ENCODE peak calls at places on chromosomes 4 and X, in seven cellular contexts. N is fibroblast of the conjunctiva; G is dorsolateral prefrontal cortex; Z is frontal cortex; H is activated naive CD4-positive, alpha-beta T cell; U is head of caudate nucleus; P is DMS 273 treated with DMSO at 0.1 percent for 48 hours. R is an unnamed sample.

GRCh38 chr4:145528601-145529000 is 46.9 kb downstream of the SMAD1 start:
- DNase-seq in P (no peak), U (no peak), G (no peak), H (no peak), Z (no peak), N (no peak), R (no peak)

GRCh38 chr4:159027535-159027934 is 75.3 kb upstream of the RAPGEF2 start:
- DNase-seq in N (no peak), G (no peak), Z (no peak), U (no peak), P (no peak), H (no peak), R (no peak)

GRCh38 chrX:149453911-149454820 is 50.9 kb downstream of the IDS start:
- DNase-seq in U (no peak), H (no peak), N (no peak), P (peak), G (no peak), Z (no peak), R (no peak)

GRCh38 chr4:72974694-72975487 is 94.6 kb downstream of the COX18 start:
- DNase-seq in H (no peak), U (no peak), P (no peak), N (no peak), G (no peak), Z (no peak), R (no peak)

GRCh38 chr4:129278868-129279267 is 182.9 kb downstream of the C4orf33 start:
- DNase-seq in G (no peak), H (no peak), P (no peak), U (no peak), N (no peak), Z (no peak), R (no peak)

GRCh38 chr4:173367285-173367684 is 3.5 kb upstream of the SAP30 start:
- DNase-seq in U (no peak), Z (no peak), P (no peak), H (no peak), G (no peak), N (no peak), R (no peak)

GRCh38 chr4:147709999-147710398 is 21.9 kb upstream of the ARHGAP10 start:
- DNase-seq in U (no peak), G (no peak), H (no peak), Z (no peak), N (no peak), P (no peak), R (no peak)

GRCh38 chr4:57943672-57944071 is 833.5 kb upstream of the IGFBP7 start:
- DNase-seq in H (no peak), Z (no peak), U (no peak), G (no peak), P (no peak), N (no peak), R (no peak)

GRCh38 chr4:6258741-6259140 is 10.9 kb upstream of the WFS1 start:
- DNase-seq in U (no peak), N (no peak), G (no peak), Z (no peak), P (peak), H (no peak), R (no peak)

GRCh38 chr4:176340871-176341685 is 21.3 kb downstream of the SPCS3 start:
- DNase-seq in Z (peak), U (peak), N (peak), H (no peak), P (no peak), G (no peak), R (no peak)

GRCh38 chr4:76984127-76984526 is 34.6 kb downstream of the SEPTIN11 start:
- DNase-seq in P (no peak), H (no peak), N (no peak), U (no peak), G (no peak), Z (no peak), R (no peak)

GRCh38 chr4:94389595-94390290 is 47.1 kb upstream of the HPGDS start:
- DNase-seq in Z (no peak), H (no peak), U (no peak), G (no peak), P (no peak), N (no peak), R (no peak)

GRCh38 chr4:24070117-24070516 is 180.3 kb upstream of the PPARGC1A start:
- DNase-seq in Z (no peak), G (no peak), N (no peak), H (no peak), P (no peak), U (no peak), R (no peak)

GRCh38 chr4:27684501-27685077 is 823.9 kb downstream of the STIM2 start:
- DNase-seq in U (peak), G (peak), P (no peak), Z (no peak), N (peak), H (no peak), R (no peak)

GRCh38 chr4:139665079-139665689 is 435 bp upstream of the MGST2 start:
- DNase-seq in U (no peak), Z (no peak), P (no peak), G (no peak), N (no peak), H (no peak), R (no peak)

GRCh38 chrX:149504226-149504914 is 736 bp downstream of the IDS start:
- DNase-seq in G (no peak), H (peak), Z (peak), U (peak), P (no peak), N (no peak), R (no peak)

GRCh38 chrX:145609951-145610511 is 207.6 kb upstream of the SLITRK2 start:
- DNase-seq in H (no peak), N (peak), Z (no peak), P (no peak), U (no peak), G (no peak), R (no peak)

GRCh38 chrX:485368-485767 is 98.7 kb upstream of the PPP2R3B start:
- DNase-seq in P (no peak), Z (no peak), H (no peak), N (no peak), U (no peak), G (no peak), R (no peak)

GRCh38 chr4:121720109-121720508 is 23.3 kb upstream of the ANXA5 start:
- DNase-seq in N (no peak), U (no peak), Z (no peak), P (no peak), H (no peak), G (no peak), R (no peak)

GRCh38 chr4:17066972-17067371 is 168.5 kb upstream of the LDB2 start:
- DNase-seq in P (no peak), N (peak), Z (no peak), G (no peak), H (no peak), U (no peak), R (peak)

GRCh38 chr4:85478576-85478975 is 3.6 kb downstream of the ARHGAP24 start:
- DNase-seq in Z (no peak), N (no peak), G (no peak), P (no peak), U (no peak), H (no peak), R (no peak)

GRCh38 chrX:95885074-95885473 is 799.6 kb upstream of the DIAPH2 start:
- DNase-seq in P (no peak), Z (no peak), H (no peak), N (peak), G (no peak), U (no peak), R (no peak)

GRCh38 chr4:142959156-142959555 is 113.1 kb upstream of the INPP4B start:
- DNase-seq in U (no peak), Z (no peak), N (no peak), H (no peak), P (no peak), G (no peak), R (no peak)

GRCh38 chrX:55159556-55159955 is 60.6 kb upstream of the PAGE5 start:
- DNase-seq in H (no peak), N (no peak), P (no peak), U (no peak), G (no peak), Z (no peak), R (no peak)

GRCh38 chr4:41324861-41325260 is 68.1 kb downstream of the UCHL1 start:
- DNase-seq in U (no peak), N (no peak), H (no peak), Z (no peak), P (no peak), G (no peak), R (no peak)

GRCh38 chr4:119755599-119755998 is 127.0 kb upstream of the PDE5A start:
- DNase-seq in Z (no peak), G (no peak), H (no peak), P (no peak), U (no peak), N (no peak), R (no peak)

GRCh38 chrX:30301977-30302376 is 7.2 kb downstream of the NR0B1 start:
- DNase-seq in U (peak), H (no peak), P (no peak), G (no peak), N (peak), Z (no peak), R (no peak)

GRCh38 chrX:53072418-53073114 is 9.6 kb upstream of the TSPYL2 start:
- DNase-seq in U (no peak), Z (no peak), P (no peak), H (no peak), G (no peak), N (no peak), R (no peak)

GRCh38 chr4:41287005-41287404 is 30.3 kb downstream of the UCHL1 start:
- DNase-seq in P (no peak), H (no peak), U (no peak), N (no peak), Z (no peak), G (no peak), R (no peak)

GRCh38 chrX:47198687-47199080 is 5.1 kb downstream of the UBA1 start:
- DNase-seq in G (no peak), P (no peak), H (no peak), N (no peak), Z (no peak), U (no peak), R (no peak)

GRCh38 chr4:133464311-133464710 is 315.2 kb downstream of the PCDH10 start:
- DNase-seq in N (no peak), U (no peak), P (no peak), G (no peak), Z (no peak), H (no peak), R (no peak)